ENCODE peak calls at places on chromosomes 12 and 14, in nine cellular contexts. P, J, D, Y, V, X, G, W and I are unnamed samples. For H3K4me1, the result is how much of the 10 kb centered on the place peaks cover.

GRCh38 chr12:110661337-110661972 is 27.5 kb downstream of the HVCN1 start:
- DNase-seq in G (peak), X (no peak), Y (no peak), W (no peak), J (no peak), P (no peak), V (no peak), D (peak), I (peak)

GRCh38 chr12:70559390-70559789 is 77.8 kb downstream of the PTPRB start:
- DNase-seq in G (no peak), W (no peak), J (no peak), V (no peak), Y (no peak), D (no peak), P (no peak), X (no peak), I (no peak)

GRCh38 chr12:31589896-31590729 is 823 bp downstream of the DENND5B start:
- DNase-seq in W (peak), X (peak), P (peak), D (peak), V (no peak), Y (peak), G (peak), J (peak), I (no peak)

GRCh38 chr14:79842270-79842669 is 369.0 kb downstream of the DIO2 start:
- DNase-seq in Y (no peak), X (no peak), V (no peak), G (no peak), W (no peak), J (no peak), D (no peak), P (no peak), I (no peak)

GRCh38 chr14:51582437-51582836 is 69.3 kb upstream of the FRMD6 start:
- DNase-seq in V (no peak), G (no peak), D (no peak), Y (no peak), W (no peak), X (no peak), P (no peak), J (peak), I (no peak)

GRCh38 chr12:10153271-10154144 is 18.4 kb downstream of the OLR1 start:
- DNase-seq in W (peak), Y (peak), V (peak), P (peak), D (peak), J (peak), X (peak), G (peak), I (peak)

GRCh38 chr14:77153802-77154201 is 12.2 kb upstream of the ZDHHC22 start:
- DNase-seq in D (no peak), W (no peak), V (no peak), G (no peak), Y (no peak), P (no peak), J (no peak), X (no peak), I (no peak)

GRCh38 chr12:83016226-83016835 is 329.6 kb downstream of the TMTC2 start:
- DNase-seq in W (peak), V (no peak), D (peak), Y (peak), G (no peak), P (no peak), X (no peak), J (peak), I (no peak)

GRCh38 chr14:51999084-51999483 is 9.7 kb downstream of the RTRAF start:
- DNase-seq in Y (no peak), D (no peak), G (no peak), X (no peak), W (no peak), P (no peak), V (no peak), J (no peak), I (no peak)

GRCh38 chr12:49049566-49050224 is 10.9 kb downstream of the KMT2D start:
- DNase-seq in P (peak), G (no peak), X (no peak), Y (no peak), D (no peak), V (no peak), J (peak), W (no peak), I (no peak)

GRCh38 chr12:106136263-106136662 is 2.5 kb downstream of the NUAK1 start:
- DNase-seq in J (peak), P (no peak), W (peak), Y (peak), D (peak), V (peak), X (peak), G (peak), I (peak)

GRCh38 chr12:48054955-48055821 is 50.7 kb downstream of the SENP1 start:
- DNase-seq in Y (no peak), W (no peak), X (no peak), P (no peak), J (no peak), G (no peak), D (no peak), V (no peak), I (no peak)

GRCh38 chr12:85182699-85183098 is 97.3 kb upstream of the ALX1 start:
- DNase-seq in Y (no peak), G (no peak), X (no peak), J (no peak), W (no peak), D (no peak), V (no peak), P (no peak), I (no peak)

GRCh38 chr14:75068294-75069020 is 984 bp upstream of the ZC2HC1C start:
- DNase-seq in X (peak), D (no peak), G (no peak), J (no peak), P (no peak), V (no peak), W (no peak), Y (no peak), I (no peak)

GRCh38 chr14:89139404-89140247 is 277.4 kb downstream of the FOXN3 start:
- DNase-seq in W (no peak), Y (no peak), G (no peak), D (no peak), X (no peak), P (peak), J (no peak), V (no peak), I (no peak)

GRCh38 chr14:89243765-89244164 is 173.3 kb downstream of the FOXN3 start:
- DNase-seq in D (no peak), W (no peak), J (no peak), X (no peak), V (no peak), G (no peak), P (no peak), Y (no peak), I (no peak)

GRCh38 chr14:44962573-44963528 is 861 bp downstream of the TOGARAM1 start:
- DNase-seq in Y (no peak), X (no peak), G (peak), P (peak), W (peak), D (peak), J (peak), V (peak), I (peak)

GRCh38 chr12:54981796-54982195 is 2.8 kb downstream of the TESPA1 start:
- DNase-seq in G (no peak), X (no peak), D (no peak), W (no peak), Y (no peak), J (no peak), P (no peak), V (no peak), I (no peak)

GRCh38 chr12:20339060-20339459 is 29.3 kb upstream of the PDE3A start:
- DNase-seq in D (no peak), P (no peak), Y (no peak), V (no peak), W (no peak), X (no peak), G (no peak), J (no peak), I (no peak)

GRCh38 chr12:662541-663292 is 528 bp downstream of the NINJ2 start:
- DNase-seq in D (no peak), W (no peak), P (no peak), V (no peak), J (no peak), G (no peak), X (no peak), Y (no peak), I (no peak)

GRCh38 chr12:76329163-76329562 is 19.1 kb downstream of the BBS10 start:
- DNase-seq in W (peak), P (no peak), Y (peak), X (no peak), G (no peak), J (peak), V (no peak), D (no peak), I (no peak)

GRCh38 chr12:45234134-45234865 is 18.4 kb downstream of the ANO6 start:
- DNase-seq in G (no peak), V (peak), P (no peak), X (peak), D (no peak), J (peak), Y (peak), W (peak), I (peak)

GRCh38 chr12:22518067-22518719 is 26.1 kb downstream of the C2CD5 start:
- DNase-seq in G (no peak), D (peak), Y (no peak), P (no peak), W (no peak), X (no peak), J (peak), V (no peak), I (peak)

GRCh38 chr12:55933158-55933798 is 2.3 kb downstream of the DGKA start:
- DNase-seq in W (no peak), J (peak), D (peak), G (peak), Y (peak), X (no peak), P (no peak), V (no peak), I (no peak)

GRCh38 chr14:104085032-104085888 is at the start of gene ASPG:
- DNase-seq in G (peak), P (peak), V (no peak), J (no peak), D (peak), Y (no peak), W (peak), X (peak), I (no peak)

GRCh38 chr14:32576088-32576795 is 247.1 kb downstream of the AKAP6 start:
- DNase-seq in G (peak), Y (peak), V (no peak), J (peak), X (peak), P (no peak), D (peak), W (peak), I (no peak)

GRCh38 chr12:57455374-57456144 is 452 bp downstream of the INHBE start:
- DNase-seq in P (no peak), X (no peak), J (no peak), W (no peak), D (no peak), V (no peak), G (no peak), Y (no peak), I (no peak)

GRCh38 chr12:103350116-103350515 is 145.7 kb downstream of the C12orf42 start:
- DNase-seq in V (no peak), W (no peak), P (no peak), Y (peak), G (no peak), D (no peak), J (no peak), X (no peak), I (no peak)

GRCh38 chr12:62190921-62191746 is 69.1 kb upstream of the USP15 start:
- DNase-seq in X (peak), Y (no peak), J (no peak), P (peak), W (no peak), V (no peak), G (no peak), D (no peak), I (no peak)

GRCh38 chr12:77751939-77752338 is 78.8 kb upstream of the NAV3 start:
- DNase-seq in D (no peak), Y (no peak), X (no peak), V (no peak), W (no peak), P (no peak), G (no peak), J (peak), I (no peak)

GRCh38 chr14:90483551-90483950 is 86.7 kb downstream of the CALM1 start:
- DNase-seq in P (no peak), Y (no peak), G (peak), V (no peak), J (peak), X (no peak), W (no peak), D (peak), I (no peak)

GRCh38 chr14:100110801-100111200 is 45.6 kb downstream of the EVL start:
- DNase-seq in V (no peak), W (no peak), P (no peak), X (no peak), Y (no peak), G (no peak), D (no peak), J (no peak), I (no peak)

GRCh38 chr12:56413392-56413791 is 35.8 kb downstream of the TIMELESS start:
- DNase-seq in G (no peak), P (peak), J (no peak), W (no peak), X (no peak), Y (no peak), V (no peak), D (no peak), I (no peak)

GRCh38 chr12:46357438-46358324 is 14.9 kb downstream of the SLC38A2 start:
- DNase-seq in P (no peak), D (no peak), X (no peak), J (peak), Y (peak), V (no peak), G (no peak), W (no peak), I (no peak)

GRCh38 chr14:61934385-61934784 is 172.2 kb downstream of the SNAPC1 start:
- DNase-seq in X (no peak), V (no peak), P (no peak), W (no peak), Y (no peak), J (no peak), G (no peak), D (no peak), I (no peak)

GRCh38 chr12:638948-639557 is 24.2 kb downstream of the NINJ2 start:
- DNase-seq in Y (no peak), D (no peak), W (no peak), G (no peak), P (no peak), V (no peak), X (no peak), J (peak), I (no peak)

GRCh38 chr14:63642229-63642611 is 549 bp upstream of the WDR89 start:
- DNase-seq in X (peak), Y (peak), V (peak), W (peak), D (peak), G (peak), J (peak), P (no peak), I (peak)

GRCh38 chr12:57133013-57133569 is 4.8 kb downstream of the LRP1 start:
- DNase-seq in P (no peak), J (no peak), Y (no peak), G (peak), W (no peak), X (no peak), D (no peak), V (no peak), I (no peak)

GRCh38 chr12:93376436-93377251 is 1.1 kb upstream of the NUDT4 start:
- DNase-seq in D (no peak), J (peak), P (no peak), V (no peak), X (no peak), G (peak), W (peak), Y (no peak), I (no peak)

GRCh38 chr14:105281354-105282097 is 19.3 kb downstream of the BRF1 start:
- DNase-seq in G (no peak), P (peak), W (peak), D (no peak), V (no peak), X (peak), Y (no peak), J (peak), I (no peak)
- TF ChIP-seq CTCF in G (peak), P (peak), W (peak), D (peak), V (peak), X (peak), Y (peak), J (peak), I (no peak)

GRCh38 chr12:8943565-8944186 is 5.8 kb downstream of the M6PR start:
- DNase-seq in D (no peak), V (no peak), Y (no peak), J (no peak), W (no peak), P (no peak), G (no peak), X (no peak), I (no peak)

GRCh38 chr12:8946733-8947132 is 2.7 kb downstream of the M6PR start:
- DNase-seq in P (no peak), D (no peak), V (no peak), X (no peak), G (no peak), J (no peak), Y (no peak), W (no peak), I (no peak)

GRCh38 chr12:8947737-8948136 is 1.7 kb downstream of the M6PR start:
- DNase-seq in X (no peak), D (no peak), G (no peak), P (no peak), Y (no peak), V (no peak), W (no peak), J (no peak), I (no peak)

GRCh38 chr12:8936735-8937134 is 12.7 kb downstream of the M6PR start:
- DNase-seq in D (no peak), W (no peak), G (no peak), V (no peak), P (no peak), J (no peak), X (no peak), Y (no peak), I (no peak)

GRCh38 chr12:8941691-8942478 is 7.6 kb downstream of the M6PR start:
- DNase-seq in Y (no peak), D (no peak), J (no peak), G (no peak), X (no peak), W (no peak), V (no peak), P (no peak), I (no peak)
- TF ChIP-seq POLR2AphosphoS5 in Y (no peak), D (no peak), J (no peak), G (no peak), X (no peak), W (no peak), V (no peak), P (no peak), I (no peak)

DNA sequence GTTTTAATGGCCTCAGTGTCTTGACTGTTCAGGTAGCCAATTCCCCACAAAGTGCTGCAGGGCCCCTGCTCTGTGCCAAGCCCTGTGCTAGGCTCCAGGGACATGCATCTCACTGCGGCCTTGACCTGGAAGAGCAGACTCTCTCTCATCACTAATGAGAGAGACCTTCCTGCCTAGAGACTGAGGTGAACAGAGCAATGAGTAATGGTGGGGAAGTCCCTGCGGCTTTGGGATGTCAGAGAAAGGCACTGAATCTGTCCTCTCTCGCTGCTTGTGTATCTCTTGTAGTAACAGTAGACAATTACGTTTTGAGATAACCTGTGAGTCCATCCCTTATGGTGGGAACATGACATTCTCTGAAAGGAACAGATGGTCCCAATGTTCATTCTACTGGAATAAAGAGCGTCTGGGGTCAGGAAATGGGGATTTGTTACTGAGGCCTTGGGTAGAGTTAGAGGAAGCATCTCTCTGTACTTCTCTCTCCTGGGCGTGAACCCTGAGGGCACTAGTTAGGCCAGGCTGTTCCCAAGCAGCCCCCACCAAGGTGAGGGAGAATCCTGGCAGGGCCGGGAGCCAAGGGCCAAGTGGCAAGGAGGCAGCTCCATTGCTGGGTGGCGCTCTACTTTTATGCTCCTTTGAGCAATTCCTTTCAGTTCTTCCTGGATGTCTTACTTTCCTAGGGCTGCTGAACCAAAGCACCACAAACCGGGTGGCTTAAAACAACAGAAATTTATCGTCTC is 13.5 kb downstream of the NFATC4 start:
- DNase-seq in G (no peak), P (no peak), W (no peak), V (no peak), Y (no peak), J (no peak), X (no peak), D (peak), I (no peak)
- H3K4me1 ChIP-seq in G (under half), P (under half), W (under half), V (under half), Y (under half), J (under half), X (under half), D (under half), I (under half)

GRCh38 chr12:7129647-7130536 is at the start of gene CLSTN3:
- DNase-seq in X (peak), V (peak), W (peak), D (peak), G (peak), Y (no peak), P (peak), J (peak), I (peak)

GRCh38 chr12:7128681-7129593 is at the start of gene RBP5:
- DNase-seq in P (no peak), W (peak), J (no peak), V (no peak), D (no peak), Y (no peak), G (no peak), X (no peak), I (no peak)

GRCh38 chr12:7131502-7131866 is 1.3 kb downstream of the CLSTN3 start:
- DNase-seq in J (no peak), P (no peak), D (no peak), W (no peak), V (no peak), X (peak), Y (no peak), G (no peak), I (no peak)

GRCh38 chr12:7130537-7130790 is 293 bp downstream of the CLSTN3 start:
- DNase-seq in D (no peak), G (no peak), P (peak), W (no peak), V (no peak), X (no peak), Y (no peak), J (no peak), I (no peak)

DNA sequence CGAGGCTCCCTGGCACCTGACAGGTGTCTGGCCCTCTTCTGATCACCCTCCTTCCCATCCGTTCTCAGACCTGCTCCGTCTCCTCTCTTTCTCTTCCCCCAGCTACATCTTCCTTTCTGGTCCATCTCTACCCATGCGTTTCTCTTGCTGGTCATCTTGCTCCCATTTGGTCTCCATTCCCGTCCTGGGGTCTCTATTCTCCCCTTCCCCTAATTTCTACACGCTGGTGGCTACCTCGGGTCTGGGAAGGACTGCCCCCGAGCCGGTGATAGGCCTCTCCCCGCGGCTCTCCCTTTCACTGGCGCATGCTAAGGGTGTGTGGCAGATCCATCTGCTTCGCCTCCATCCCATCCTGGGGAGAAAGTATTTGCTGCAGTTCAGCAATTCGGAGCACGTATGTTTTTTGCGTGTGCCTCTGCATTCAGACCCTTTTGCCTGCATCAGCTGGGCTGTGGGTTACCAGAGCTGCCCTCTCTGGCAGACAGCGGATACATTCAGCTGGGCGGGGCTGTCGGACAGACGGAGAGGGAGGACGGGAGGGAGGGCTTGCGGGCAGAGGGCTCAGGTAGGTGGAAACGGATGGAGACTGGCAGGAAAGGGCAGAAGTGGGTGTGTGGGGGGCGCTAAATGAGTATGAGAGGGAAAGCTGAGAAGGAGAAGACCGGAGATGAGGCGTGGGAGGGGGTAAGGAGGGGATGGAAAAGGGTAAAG is 775 bp downstream of the CLSTN3 start:
- DNase-seq in Y (no peak), G (peak), V (no peak), X (peak), P (no peak), D (peak), W (peak), J (peak), I (peak)
- TF ChIP-seq CTCF in Y (no peak), G (no peak), V (no peak), X (no peak), P (no peak), D (no peak), W (no peak), J (no peak), I (no peak)